ENCODE peak calls at places on chromosomes 3 and 15, in ten cellular contexts. T is uterus, V is sigmoid colon, C is ovary, S is IMR-90, I is Peyer's patch, Y is A549, L is body of pancreas, E is tibial nerve, R is transverse colon. D is an unnamed sample.

GRCh38 chr3:37237252-37237651 is 62.9 kb upstream of the LRRFIP2 start:
- DNase-seq in R (no peak), C (no peak), I (no peak), S (peak), Y (no peak), L (no peak), E (no peak), T (no peak), V (no peak), D (no peak)

GRCh38 chr3:184016169-184016570 is 1.5 kb downstream of the ABCC5 start:
- DNase-seq in S (no peak), C (no peak), I (no peak), T (no peak), V (no peak), L (no peak), Y (no peak), E (no peak), R (no peak), D (no peak)

GRCh38 chr3:119420196-119420595 is 43.2 kb downstream of the TMEM39A start:
- DNase-seq in T (no peak), I (no peak), S (no peak), L (no peak), R (no peak), C (no peak), V (no peak), Y (no peak), E (no peak), D (no peak)

GRCh38 chr15:52786436-52787122 is 3.6 kb downstream of the ONECUT1 start:
- DNase-seq in V (no peak), L (peak), S (no peak), Y (no peak), E (no peak), T (no peak), R (no peak), I (no peak), C (no peak), D (no peak)

GRCh38 chr3:183378951-183379350 is 49.5 kb downstream of the MCF2L2 start:
- DNase-seq in Y (no peak), L (no peak), C (no peak), V (no peak), T (no peak), E (no peak), S (no peak), R (no peak), I (no peak), D (no peak)

GRCh38 chr3:173841334-173841733 is 443.8 kb downstream of the NLGN1 start:
- DNase-seq in E (no peak), V (no peak), I (no peak), L (no peak), R (no peak), Y (no peak), C (no peak), T (no peak), S (no peak), D (no peak)

GRCh38 chr15:68228971-68229385 is 550 bp downstream of the CLN6 start:
- DNase-seq in I (no peak), L (no peak), Y (no peak), T (no peak), S (peak), E (no peak), R (no peak), V (no peak), C (peak), D (no peak)

GRCh38 chr3:126101521-126101982 is 17.6 kb upstream of the SLC41A3 start:
- DNase-seq in Y (no peak), V (peak), T (no peak), R (no peak), C (no peak), L (no peak), E (no peak), I (no peak), S (no peak), D (no peak)

GRCh38 chr15:64224508-64224907 is 61.7 kb upstream of the PPIB start:
- DNase-seq in T (no peak), S (peak), C (peak), L (no peak), Y (no peak), I (no peak), R (no peak), V (peak), E (no peak), D (no peak)

GRCh38 chr15:90594297-90594696 is 64.6 kb downstream of the CRTC3 start:
- DNase-seq in E (peak), T (peak), V (peak), I (peak), Y (no peak), R (peak), S (no peak), L (peak), C (no peak), D (peak)

GRCh38 chr3:155010416-155010815 is 69.7 kb upstream of the MME start:
- DNase-seq in T (no peak), C (no peak), I (no peak), L (no peak), R (no peak), Y (no peak), S (no peak), E (no peak), V (no peak), D (no peak)

GRCh38 chr3:177451940-177452484 is 254.7 kb upstream of the TBL1XR1 start:
- DNase-seq in Y (no peak), I (no peak), C (no peak), T (no peak), E (no peak), L (no peak), V (no peak), S (peak), R (no peak), D (no peak)

GRCh38 chr3:31704651-31705179 is 172.0 kb downstream of the STT3B start:
- DNase-seq in I (peak), T (no peak), E (no peak), R (peak), S (peak), C (no peak), V (no peak), L (peak), Y (peak), D (peak)

GRCh38 chr3:3825025-3825424 is 25.8 kb downstream of the LRRN1 start:
- DNase-seq in R (no peak), L (no peak), E (no peak), I (no peak), T (no peak), S (no peak), C (no peak), V (no peak), Y (no peak), D (no peak)

GRCh38 chr3:111910806-111911205 is 51.7 kb downstream of the PHLDB2 start:
- DNase-seq in S (peak), V (no peak), T (no peak), L (no peak), Y (no peak), E (no peak), R (no peak), C (no peak), I (no peak), D (no peak)

GRCh38 chr3:72123908-72124441 is 339.0 kb upstream of the PROK2 start:
- DNase-seq in R (peak), T (peak), E (peak), L (peak), V (peak), Y (peak), C (peak), S (peak), I (peak), D (peak)

GRCh38 chr3:117603097-117603496 is 893.5 kb downstream of the TUSC7 start:
- DNase-seq in Y (no peak), S (no peak), I (no peak), R (no peak), T (no peak), V (no peak), E (no peak), L (no peak), C (no peak), D (no peak)

GRCh38 chr3:97910931-97911351 is 61.3 kb downstream of the RIOX2 start:
- DNase-seq in E (no peak), T (no peak), I (no peak), Y (no peak), R (no peak), S (no peak), V (no peak), L (no peak), C (no peak), D (no peak)

GRCh38 chr15:51327081-51327480 is 11.3 kb downstream of the CYP19A1 start:
- DNase-seq in S (no peak), Y (no peak), V (no peak), L (no peak), E (no peak), I (no peak), T (no peak), C (no peak), R (no peak), D (no peak)

GRCh38 chr15:68578175-68578959 is 426 bp upstream of the CORO2B start:
- DNase-seq in R (peak), L (peak), T (peak), I (peak), Y (no peak), E (peak), V (peak), C (peak), S (peak), D (peak)

GRCh38 chr3:9715127-9715526 is 11.5 kb downstream of the CPNE9 start:
- DNase-seq in I (no peak), T (no peak), L (no peak), R (no peak), C (no peak), E (no peak), V (no peak), Y (no peak), S (no peak), D (no peak)

GRCh38 chr15:48481802-48482201 is 150.6 kb downstream of the DUT start:
- DNase-seq in L (no peak), I (no peak), E (no peak), R (no peak), Y (no peak), S (peak), V (no peak), T (no peak), C (no peak), D (no peak)

GRCh38 chr15:92906563-92907081 is 6.5 kb downstream of the CHD2 start:
- DNase-seq in I (peak), L (no peak), Y (no peak), T (no peak), V (no peak), C (no peak), S (peak), R (no peak), E (no peak), D (no peak)

GRCh38 chr15:68176601-68177000 is 28.5 kb downstream of the CALML4 start:
- DNase-seq in R (no peak), Y (no peak), T (no peak), I (no peak), L (no peak), S (no peak), E (no peak), C (no peak), V (no peak), D (no peak)

GRCh38 chr3:57604971-57605370 is 7.8 kb upstream of the ARF4 start:
- DNase-seq in L (no peak), Y (no peak), S (no peak), R (peak), E (no peak), I (peak), V (no peak), C (no peak), T (no peak), D (no peak)

GRCh38 chr3:12854550-12854949 is 13.2 kb upstream of the RPL32 start:
- DNase-seq in V (no peak), Y (no peak), L (no peak), S (no peak), C (no peak), T (no peak), I (no peak), R (no peak), E (no peak), D (no peak)

GRCh38 chr15:59208850-59209249 is 2.2 kb downstream of the LDHAL6B start:
- DNase-seq in R (no peak), Y (no peak), L (no peak), C (no peak), S (no peak), T (no peak), I (no peak), E (no peak), V (no peak), D (no peak)

GRCh38 chr3:153285194-153285641 is 123.2 kb downstream of the RAP2B start:
- DNase-seq in T (no peak), V (no peak), Y (no peak), R (no peak), I (no peak), E (no peak), L (no peak), C (no peak), S (peak), D (no peak)

GRCh38 chr3:31434819-31435218 is 97.9 kb upstream of the STT3B start:
- DNase-seq in C (no peak), S (no peak), L (no peak), T (no peak), E (no peak), I (no peak), Y (no peak), R (no peak), V (no peak), D (no peak)

GRCh38 chr3:96806336-96806735 is 8.1 kb upstream of the EPHA6 start:
- DNase-seq in T (no peak), E (no peak), S (no peak), R (no peak), Y (no peak), I (no peak), L (no peak), C (no peak), V (no peak), D (no peak)

GRCh38 chr15:91553455-91553854 is 300.1 kb upstream of the SLCO3A1 start:
- DNase-seq in L (no peak), Y (no peak), I (no peak), S (no peak), R (no peak), V (no peak), C (no peak), T (no peak), E (no peak), D (no peak)

GRCh38 chr3:126342991-126343661 is 14.1 kb downstream of the KLF15 start:
- DNase-seq in T (peak), E (no peak), I (peak), C (peak), L (no peak), R (peak), S (peak), V (peak), Y (no peak), D (peak)

GRCh38 chr3:133237380-133237779 is 162.5 kb upstream of the BFSP2 start:
- DNase-seq in R (no peak), Y (no peak), T (no peak), L (no peak), C (no peak), I (no peak), S (no peak), E (no peak), V (no peak), D (no peak)

GRCh38 chr15:37001436-37001835 is 98.9 kb downstream of the MEIS2 start:
- DNase-seq in R (no peak), L (no peak), I (no peak), C (no peak), E (no peak), S (no peak), T (no peak), Y (no peak), V (no peak), D (no peak)

GRCh38 chr15:100713163-100713867 is 110.9 kb downstream of the ASB7 start:
- DNase-seq in L (peak), C (no peak), T (peak), R (peak), E (no peak), S (peak), I (peak), Y (peak), V (peak), D (no peak)

GRCh38 chr15:29556385-29556784 is 265.9 kb downstream of the TJP1 start:
- DNase-seq in L (no peak), C (no peak), S (no peak), V (no peak), Y (no peak), T (no peak), E (no peak), R (no peak), I (no peak), D (no peak)

GRCh38 chr3:55571216-55571813 is 84.2 kb upstream of the WNT5A start:
- DNase-seq in C (no peak), V (no peak), I (no peak), L (no peak), E (no peak), R (no peak), S (no peak), Y (no peak), T (no peak), D (no peak)

GRCh38 chr3:142028174-142028833 is 121.0 kb downstream of the TFDP2 start:
- DNase-seq in E (no peak), Y (no peak), T (no peak), I (no peak), R (peak), L (peak), S (peak), V (no peak), C (no peak), D (no peak)
- TF ChIP-seq CTCF in E (no peak), Y (no peak), T (no peak), I (no peak), R (peak), L (peak), S (no peak), V (no peak), C (no peak), D (no peak)

GRCh38 chr15:99086327-99086667 is 18.6 kb upstream of the SYNM start:
- DNase-seq in T (no peak), C (no peak), Y (no peak), I (peak), S (no peak), E (no peak), V (no peak), R (no peak), L (no peak), D (peak)
- TF ChIP-seq POLR2A in T (no peak), C (no peak), Y (no peak), I (no peak), S (no peak), E (no peak), V (no peak), R (no peak), L (no peak), D (no peak)

GRCh38 chr15:56371495-56372147 is 6.4 kb downstream of the TEX9 start:
- DNase-seq in I (no peak), L (no peak), T (no peak), Y (no peak), R (no peak), C (no peak), S (no peak), V (no peak), E (no peak), D (no peak)
- H3K27ac ChIP-seq in I (no peak), L (no peak), T (no peak), Y (no peak), R (no peak), C (no peak), S (no peak), V (no peak), E (no peak), D (no peak)

DNA sequence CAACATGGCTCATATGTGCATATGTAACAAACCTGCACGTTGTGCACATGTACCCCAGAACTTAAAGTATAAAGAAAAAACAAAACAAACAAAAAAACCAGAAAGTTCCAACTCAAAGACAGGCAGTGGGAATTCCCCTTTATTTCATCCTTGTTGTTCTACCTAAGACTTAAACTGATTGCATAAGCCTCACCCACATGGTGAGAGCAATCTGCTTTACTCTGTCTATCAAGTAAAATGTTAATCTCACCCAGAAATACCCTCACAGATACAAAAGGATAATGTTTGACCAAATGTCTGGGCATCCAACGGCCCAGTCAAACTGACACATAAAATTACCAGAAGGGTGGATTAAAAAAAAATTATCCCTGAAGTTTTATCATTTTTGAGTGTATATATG is 190.9 kb upstream of the PLSCR5 start:
- DNase-seq in L (no peak), Y (no peak), V (no peak), C (no peak), I (no peak), R (no peak), S (no peak), E (no peak), T (no peak), D (no peak)
- TF ChIP-seq CTCF in L (no peak), Y (no peak), V (no peak), C (no peak), I (no peak), R (no peak), S (no peak), E (no peak), T (no peak), D (no peak)

GRCh38 chr15:76376816-76377215 is 40.2 kb downstream of the ISL2 start:
- DNase-seq in Y (no peak), T (no peak), R (no peak), E (no peak), I (no peak), V (no peak), L (no peak), C (no peak), S (peak), D (no peak)
- TF ChIP-seq POLR2A in Y (no peak), T (no peak), R (no peak), E (no peak), I (no peak), V (no peak), L (no peak), C (no peak), S (no peak), D (no peak)